ENCODE peak calls at places on chromosomes 2 and 18, in eight cellular contexts. Z is upper lobe of left lung, N is suprapubic skin, K is astrocyte of the cerebellum, X is HFFc6, B is psoas muscle, F is astrocyte of the spinal cord, I is sigmoid colon. L is an unnamed sample.

GRCh38 chr2:62293490-62294212 is 97.7 kb downstream of the B3GNT2 start:
- DNase-seq in Z (peak), N (peak), K (no peak), X (no peak), B (peak), F (peak), I (peak), L (no peak)

GRCh38 chr18:34117319-34117718 is 107.4 kb downstream of the NOL4 start:
- DNase-seq in Z (no peak), N (no peak), K (no peak), X (no peak), B (no peak), F (no peak), I (no peak), L (no peak)

GRCh38 chr2:9753276-9753600 is 90.0 kb upstream of the TAF1B start:
- DNase-seq in Z (peak), N (no peak), K (peak), X (peak), B (peak), F (peak), I (no peak), L (peak)

GRCh38 chr2:12244070-12244469 is 472.7 kb upstream of the TRIB2 start:
- DNase-seq in Z (no peak), N (no peak), K (no peak), X (no peak), B (no peak), F (peak), I (no peak), L (no peak)

GRCh38 chr2:149146876-149147275 is 108.4 kb downstream of the LYPD6B start:
- DNase-seq in Z (no peak), N (no peak), K (no peak), X (no peak), B (no peak), F (no peak), I (no peak), L (no peak)

GRCh38 chr18:34809697-34810096 is 99.6 kb downstream of the DTNA start:
- DNase-seq in Z (no peak), N (peak), K (no peak), X (peak), B (peak), F (peak), I (peak), L (no peak)

GRCh38 chr2:230866704-230867561 is 2.2 kb downstream of the ITM2C start:
- DNase-seq in Z (peak), N (no peak), K (no peak), X (no peak), B (peak), F (peak), I (no peak), L (no peak)

GRCh38 chr2:235286624-235287368 is 207.0 kb upstream of the AGAP1 start:
- DNase-seq in Z (no peak), N (no peak), K (no peak), X (no peak), B (no peak), F (no peak), I (no peak), L (no peak)

GRCh38 chr18:49041677-49042570 is 91.2 kb upstream of the SMAD7 start:
- DNase-seq in Z (peak), N (no peak), K (peak), X (peak), B (no peak), F (peak), I (peak), L (no peak)

GRCh38 chr2:105744091-105744908 is 412 bp upstream of the NCK2 start:
- DNase-seq in Z (peak), N (no peak), K (no peak), X (no peak), B (peak), F (peak), I (peak), L (no peak)

GRCh38 chr2:86413296-86414085 is 27.7 kb upstream of the KDM3A start:
- DNase-seq in Z (no peak), N (no peak), K (no peak), X (no peak), B (no peak), F (no peak), I (no peak), L (no peak)

GRCh38 chr18:35174093-35174731 is 66.6 kb upstream of the ZNF397 start:
- DNase-seq in Z (no peak), N (no peak), K (no peak), X (no peak), B (no peak), F (no peak), I (no peak), L (no peak)

GRCh38 chr2:19529663-19530062 is 171.2 kb upstream of the OSR1 start:
- DNase-seq in Z (no peak), N (no peak), K (no peak), X (no peak), B (no peak), F (no peak), I (no peak), L (no peak)

GRCh38 chr2:288743-289361 is 961 bp upstream of the ALKAL2 start:
- DNase-seq in Z (no peak), N (no peak), K (no peak), X (no peak), B (no peak), F (no peak), I (no peak), L (no peak)

GRCh38 chr18:3603460-3604259 is 153.7 kb downstream of the TGIF1 start:
- DNase-seq in Z (peak), N (no peak), K (peak), X (peak), B (no peak), F (peak), I (peak), L (peak)

GRCh38 chr2:18527822-18528221 is 32.6 kb downstream of the RDH14 start:
- DNase-seq in Z (no peak), N (no peak), K (no peak), X (no peak), B (no peak), F (no peak), I (no peak), L (no peak)

GRCh38 chr18:22930089-22930713 is 2.9 kb upstream of the RBBP8 start:
- DNase-seq in Z (peak), N (peak), K (peak), X (peak), B (peak), F (peak), I (peak), L (peak)

GRCh38 chr18:74661690-74662089 is 64.0 kb downstream of the ZNF407 start:
- DNase-seq in Z (no peak), N (no peak), K (no peak), X (no peak), B (no peak), F (no peak), I (no peak), L (no peak)

GRCh38 chr18:24031318-24031717 is 16.8 kb downstream of the TTC39C start:
- DNase-seq in Z (peak), N (no peak), K (no peak), X (no peak), B (no peak), F (no peak), I (no peak), L (no peak)

GRCh38 chr18:55085557-55086285 is 126.5 kb upstream of the CCDC68 start:
- DNase-seq in Z (no peak), N (no peak), K (no peak), X (no peak), B (no peak), F (no peak), I (no peak), L (no peak)

GRCh38 chr2:236949089-236949935 is 136.4 kb upstream of the COPS8 start:
- DNase-seq in Z (no peak), N (no peak), K (no peak), X (no peak), B (no peak), F (no peak), I (peak), L (no peak)

GRCh38 chr2:241314181-241314932 is 1.1 kb downstream of the HDLBP start:
- DNase-seq in Z (no peak), N (no peak), K (no peak), X (peak), B (no peak), F (peak), I (no peak), L (peak)

GRCh38 chr2:176093145-176093888 is 796 bp downstream of the HOXD13 start:
- DNase-seq in Z (no peak), N (peak), K (no peak), X (no peak), B (no peak), F (no peak), I (no peak), L (no peak)

GRCh38 chr2:197108758-197109157 is 182.3 kb upstream of the PGAP1 start:
- DNase-seq in Z (peak), N (peak), K (peak), X (peak), B (peak), F (peak), I (peak), L (no peak)

GRCh38 chr18:12777543-12777942 is 74.7 kb downstream of the PSMG2 start:
- DNase-seq in Z (no peak), N (no peak), K (no peak), X (no peak), B (no peak), F (no peak), I (no peak), L (no peak)

GRCh38 chr2:127656569-127657231 is 10.7 kb downstream of the GPR17 start:
- DNase-seq in Z (no peak), N (no peak), K (no peak), X (no peak), B (peak), F (no peak), I (peak), L (no peak)

GRCh38 chr18:7886436-7886835 is 319.3 kb downstream of the PTPRM start:
- DNase-seq in Z (no peak), N (no peak), K (no peak), X (no peak), B (no peak), F (no peak), I (no peak), L (no peak)

GRCh38 chr2:237291138-237291792 is 122.7 kb downstream of the COL6A3 start:
- DNase-seq in Z (peak), N (peak), K (peak), X (peak), B (peak), F (peak), I (peak), L (peak)

GRCh38 chr2:141105763-141106162 is 1025.1 kb downstream of the LRP1B start:
- DNase-seq in Z (no peak), N (no peak), K (peak), X (no peak), B (no peak), F (peak), I (no peak), L (no peak)

GRCh38 chr2:1495676-1496393 is 82.6 kb downstream of the TPO start:
- DNase-seq in Z (no peak), N (peak), K (no peak), X (no peak), B (no peak), F (no peak), I (peak), L (no peak)

GRCh38 chr2:15993232-15993610 is 52.9 kb downstream of the MYCN start:
- DNase-seq in Z (no peak), N (no peak), K (no peak), X (no peak), B (no peak), F (no peak), I (no peak), L (no peak)

GRCh38 chr2:181978351-181979150 is 7.1 kb upstream of the PPP1R1C start:
- DNase-seq in Z (no peak), N (no peak), K (no peak), X (no peak), B (no peak), F (no peak), I (no peak), L (no peak)

GRCh38 chr2:169806586-169806985 is 7.9 kb downstream of the SSB start:
- DNase-seq in Z (no peak), N (no peak), K (no peak), X (no peak), B (no peak), F (no peak), I (no peak), L (no peak)

GRCh38 chr2:212858496-212858895 is 292.9 kb downstream of the IKZF2 start:
- DNase-seq in Z (no peak), N (no peak), K (no peak), X (no peak), B (no peak), F (no peak), I (no peak), L (no peak)

GRCh38 chr2:205752924-205753323 is 70.6 kb downstream of the NRP2 start:
- DNase-seq in Z (no peak), N (no peak), K (peak), X (no peak), B (no peak), F (peak), I (no peak), L (no peak)

GRCh38 chr2:37052600-37053332 is 31.4 kb downstream of the HEATR5B start:
- DNase-seq in Z (no peak), N (no peak), K (no peak), X (no peak), B (no peak), F (no peak), I (no peak), L (no peak)

GRCh38 chr2:6196461-6196860 is 504.3 kb downstream of the SOX11 start:
- DNase-seq in Z (no peak), N (no peak), K (no peak), X (no peak), B (no peak), F (peak), I (no peak), L (no peak)

GRCh38 chr2:113103958-113104627 is 23.3 kb upstream of the IL1RN start:
- DNase-seq in Z (no peak), N (no peak), K (no peak), X (no peak), B (no peak), F (no peak), I (no peak), L (peak)

GRCh38 chr2:174634130-174635014 is 36.8 kb upstream of the WIPF1 start:
- DNase-seq in Z (peak), N (no peak), K (no peak), X (no peak), B (no peak), F (no peak), I (no peak), L (peak)
- TF ChIP-seq CTCF in Z (no peak), N (no peak), K (no peak), X (no peak), B (no peak), F (no peak), I (no peak), L (no peak)

GRCh38 chr2:101199153-101199810 is 48.1 kb upstream of the TBC1D8 start:
- DNase-seq in Z (no peak), N (no peak), K (no peak), X (no peak), B (no peak), F (no peak), I (no peak), L (no peak)

GRCh38 chr2:101197814-101198213 is 46.6 kb upstream of the TBC1D8 start:
- DNase-seq in Z (no peak), N (no peak), K (no peak), X (no peak), B (no peak), F (no peak), I (no peak), L (no peak)

GRCh38 chr2:101200714-101201113 is 49.5 kb upstream of the TBC1D8 start:
- DNase-seq in Z (no peak), N (no peak), K (no peak), X (no peak), B (no peak), F (peak), I (no peak), L (no peak)

GRCh38 chr2:101196220-101196661 is 45.1 kb upstream of the TBC1D8 start:
- DNase-seq in Z (no peak), N (no peak), K (no peak), X (no peak), B (no peak), F (no peak), I (no peak), L (no peak)

DNA sequence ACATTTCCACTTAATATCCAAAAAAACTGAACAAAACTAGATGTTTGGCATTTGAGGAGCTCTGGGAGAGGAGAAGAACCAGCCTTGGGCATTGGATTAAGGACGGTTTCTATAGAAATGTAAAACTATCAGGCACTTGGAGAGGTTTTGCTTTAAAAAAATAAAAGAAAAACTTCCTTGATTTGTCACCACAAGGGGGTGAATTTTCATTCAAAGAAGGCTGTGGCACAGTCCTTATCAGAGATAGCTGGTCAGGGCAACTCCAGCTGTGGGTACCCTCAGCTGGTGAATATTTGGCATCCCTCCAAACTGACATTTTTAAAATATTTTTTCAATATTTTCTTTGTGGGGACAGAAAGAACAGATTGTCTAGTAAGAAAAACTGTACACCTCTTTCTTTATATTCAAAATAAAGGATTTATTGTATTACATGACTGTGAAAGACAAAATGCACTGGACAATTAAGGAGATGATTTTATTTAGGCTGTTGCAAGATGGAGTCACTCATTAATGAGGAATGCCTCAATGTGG is 46.1 kb upstream of the TBC1D8 start:
- DNase-seq in Z (no peak), N (no peak), K (no peak), X (no peak), B (no peak), F (no peak), I (no peak), L (no peak)
- TF ChIP-seq CTCF in Z (no peak), N (no peak), K (no peak), X (peak), B (no peak), F (peak), I (no peak), L (peak)

DNA sequence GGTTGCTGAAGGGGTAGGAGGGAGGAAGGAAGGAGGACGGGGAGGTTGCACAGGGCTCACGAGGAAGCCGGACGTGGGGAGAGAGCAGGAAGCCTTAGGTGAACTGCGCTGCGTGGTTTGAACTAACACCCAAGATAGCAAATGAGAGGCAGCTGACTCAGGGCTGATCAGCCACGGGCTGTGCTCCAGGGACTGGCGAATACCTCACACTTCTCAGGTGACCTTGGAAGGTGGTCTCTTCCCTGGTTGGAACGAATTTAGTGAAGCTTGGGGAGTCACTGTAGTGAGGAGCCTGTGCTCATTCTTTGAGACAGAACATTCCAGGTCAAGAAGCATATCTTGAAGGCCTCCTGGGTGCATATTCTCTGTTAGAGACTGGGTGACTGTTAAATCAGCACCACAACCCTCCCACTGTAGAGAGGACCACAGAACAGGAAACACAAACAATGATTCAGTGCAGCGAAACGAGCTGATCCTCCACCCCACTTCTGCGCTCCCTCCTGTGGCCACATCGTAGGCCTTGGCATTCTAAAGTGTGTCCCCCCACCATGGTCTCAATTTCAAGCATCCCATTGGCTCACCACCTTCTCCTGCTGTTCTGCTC is 33.8 kb downstream of the TOGARAM2 start:
- DNase-seq in Z (peak), N (no peak), K (peak), X (peak), B (peak), F (peak), I (no peak), L (no peak)
- TF ChIP-seq CTCF in Z (no peak), N (no peak), K (peak), X (peak), B (no peak), F (peak), I (no peak), L (peak)

GRCh38 chr2:226020179-226020578 is 620.7 kb downstream of the NYAP2 start:
- DNase-seq in Z (no peak), N (no peak), K (no peak), X (no peak), B (no peak), F (no peak), I (no peak), L (no peak)

GRCh38 chr2:226017534-226017933 is 618.0 kb downstream of the NYAP2 start:
- DNase-seq in Z (no peak), N (no peak), K (no peak), X (no peak), B (no peak), F (no peak), I (no peak), L (no peak)

GRCh38 chr2:226018641-226019040 is 619.1 kb downstream of the NYAP2 start:
- DNase-seq in Z (no peak), N (no peak), K (no peak), X (no peak), B (no peak), F (no peak), I (no peak), L (no peak)

GRCh38 chr2:226023383-226023782 is 623.9 kb downstream of the NYAP2 start:
- DNase-seq in Z (no peak), N (no peak), K (no peak), X (no peak), B (no peak), F (no peak), I (no peak), L (no peak)
- TF ChIP-seq CTCF in Z (no peak), N (no peak), K (no peak), X (peak), B (no peak), F (no peak), I (no peak), L (no peak)

DNA sequence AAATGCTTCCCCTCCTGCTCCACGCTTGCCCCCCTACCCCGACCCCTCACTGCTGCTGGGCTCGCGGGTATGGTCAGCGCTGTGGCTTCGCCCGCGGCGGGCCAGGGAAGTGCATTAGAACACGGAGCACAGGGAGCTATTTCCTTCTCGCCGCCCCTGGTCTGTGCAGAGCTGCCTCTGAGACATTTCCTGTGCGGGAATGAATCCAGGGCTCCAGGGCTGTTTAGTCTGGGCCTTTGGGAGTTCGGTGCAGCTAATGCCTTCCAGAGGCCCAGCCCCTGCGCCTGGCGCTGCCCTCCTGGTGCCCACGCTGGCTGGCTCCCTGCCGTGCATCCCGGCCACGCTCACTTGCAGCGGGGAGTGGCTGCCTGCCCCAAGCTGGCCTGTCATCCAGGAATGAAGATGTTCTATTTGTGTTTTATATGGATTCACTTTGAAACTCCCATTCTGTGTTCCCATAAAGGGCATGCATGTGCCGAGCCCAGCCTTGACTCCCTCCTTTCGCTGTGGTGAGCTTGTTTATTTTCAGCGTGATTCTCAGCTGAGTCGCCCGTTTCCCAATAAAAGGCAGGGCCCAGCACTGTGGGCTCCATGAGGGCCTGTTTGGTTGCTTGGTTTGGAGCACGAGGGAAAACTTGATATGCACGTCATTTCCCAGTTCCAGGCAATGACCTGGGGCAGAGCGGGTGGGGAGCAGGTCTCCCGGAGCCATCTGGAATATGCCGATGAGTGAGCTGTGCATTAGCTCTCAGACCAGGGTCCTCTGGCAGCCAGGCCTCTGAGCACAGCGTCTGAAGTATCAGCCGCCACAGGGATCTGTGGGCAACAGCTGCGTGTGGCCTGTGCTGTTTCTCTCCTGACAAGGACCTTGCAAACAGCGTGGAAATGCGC is 42.7 kb downstream of the SH3RF3 start:
- DNase-seq in Z (peak), N (peak), K (peak), X (peak), B (peak), F (peak), I (peak), L (no peak)
- TF ChIP-seq CTCF in Z (peak), N (peak), K (peak), X (peak), B (peak), F (peak), I (peak), L (no peak)

L was measured in CD14-positive monocyte.